ENCODE peak calls at places on chromosomes 4 and X, in ten cellular contexts. X, J, G, T, H, F, B, U, R and Z are unnamed samples.

GRCh38 chr4:138035781-138036258 is 206.3 kb downstream of the SLC7A11 start:
- DNase-seq in B (peak), F (no peak), G (peak), X (peak), T (peak), R (peak), H (peak), J (no peak), U (no peak), Z (peak)

GRCh38 chrX:97308161-97308560 is 424.5 kb downstream of the RPA4 start:
- DNase-seq in T (no peak), G (no peak), X (no peak), F (no peak), B (peak), R (no peak), J (no peak), H (no peak), U (no peak), Z (no peak)

GRCh38 chrX:31580726-31581125 is 508.9 kb upstream of the FTHL17 start:
- DNase-seq in U (no peak), B (peak), J (no peak), F (no peak), G (no peak), X (no peak), R (no peak), T (no peak), H (peak), Z (peak)

GRCh38 chrX:10415704-10416001 is 204.7 kb downstream of the MID1 start:
- DNase-seq in X (no peak), H (no peak), R (no peak), G (no peak), F (no peak), B (peak), T (no peak), U (no peak), J (peak), Z (peak)

GRCh38 chr4:125789018-125789417 is 474.3 kb downstream of the FAT4 start:
- DNase-seq in J (no peak), U (no peak), X (no peak), H (no peak), G (no peak), R (no peak), B (peak), F (no peak), T (no peak), Z (no peak)

GRCh38 chrX:69556094-69557011 is 52.2 kb downstream of the NALF2 start:
- DNase-seq in U (peak), B (no peak), H (no peak), X (no peak), R (peak), F (peak), G (peak), J (no peak), T (peak), Z (peak)

GRCh38 chr4:64756016-64756415 is 346.8 kb upstream of the TECRL start:
- DNase-seq in F (no peak), X (no peak), B (no peak), T (no peak), J (no peak), H (no peak), R (no peak), G (no peak), U (no peak), Z (peak)

GRCh38 chr4:136012250-136012649 is 1520.0 kb downstream of the PCDH18 start:
- DNase-seq in H (peak), T (no peak), B (no peak), R (no peak), X (no peak), U (no peak), J (no peak), F (no peak), G (no peak), Z (no peak)

GRCh38 chrX:70134116-70134477 is 850 bp downstream of the IGBP1 start:
- DNase-seq in J (no peak), G (peak), U (no peak), X (no peak), B (peak), T (no peak), H (peak), F (no peak), R (peak), Z (no peak)

GRCh38 chr4:92121099-92121498 is 182.7 kb upstream of the GRID2 start:
- DNase-seq in X (no peak), R (peak), G (no peak), J (no peak), B (no peak), F (peak), T (no peak), U (no peak), H (no peak), Z (no peak)

GRCh38 chr4:147526272-147526654 is 45.4 kb downstream of the EDNRA start:
- DNase-seq in R (no peak), G (no peak), B (no peak), H (peak), J (no peak), F (no peak), T (no peak), X (no peak), U (peak), Z (no peak)

GRCh38 chr4:87851332-87851731 is 18.6 kb downstream of the MEPE start:
- DNase-seq in U (no peak), R (no peak), X (peak), G (no peak), J (no peak), B (no peak), H (no peak), T (no peak), F (no peak), Z (no peak)

GRCh38 chr4:183860726-183861125 is 44.4 kb upstream of the STOX2 start:
- DNase-seq in J (no peak), F (no peak), B (no peak), H (peak), G (no peak), T (no peak), X (no peak), U (no peak), R (no peak), Z (no peak)

GRCh38 chrX:109856974-109857373 is 123.9 kb upstream of the ACSL4 start:
- DNase-seq in B (peak), J (no peak), T (no peak), H (peak), U (no peak), R (peak), G (peak), F (no peak), X (peak), Z (no peak)

GRCh38 chrX:45230410-45230809 is 29.7 kb upstream of the DIPK2B start:
- DNase-seq in R (no peak), J (no peak), F (no peak), H (no peak), U (no peak), G (no peak), B (no peak), X (no peak), T (no peak), Z (no peak)

GRCh38 chrX:17397074-17397473 is 22.1 kb downstream of the NHS start:
- DNase-seq in G (no peak), H (no peak), U (no peak), F (no peak), B (peak), T (no peak), J (no peak), R (no peak), X (no peak), Z (no peak)

GRCh38 chrX:31228415-31228832 is 156.6 kb upstream of the FTHL17 start:
- DNase-seq in B (peak), T (no peak), R (peak), X (peak), G (no peak), F (peak), H (no peak), J (peak), U (peak), Z (peak)

GRCh38 chr4:115711575-115711974 is 598.2 kb upstream of the NDST4 start:
- DNase-seq in J (no peak), U (no peak), F (no peak), T (no peak), H (peak), G (no peak), B (no peak), R (peak), X (no peak), Z (no peak)

GRCh38 chrX:75623535-75623934 is 100.7 kb upstream of the ZDHHC15 start:
- DNase-seq in J (no peak), X (no peak), F (no peak), R (peak), T (no peak), B (no peak), H (peak), U (no peak), G (peak), Z (no peak)

GRCh38 chrX:143002206-143002605 is 23.5 kb upstream of the SPANXN4 start:
- DNase-seq in F (no peak), H (no peak), X (no peak), G (no peak), T (no peak), B (no peak), J (no peak), U (no peak), R (no peak), Z (no peak)

GRCh38 chrX:111168314-111168713 is 72.3 kb downstream of the PAK3 start:
- DNase-seq in X (no peak), R (peak), B (peak), G (peak), U (no peak), J (no peak), T (no peak), F (no peak), H (peak), Z (no peak)

GRCh38 chrX:69234624-69235023 is 69.4 kb upstream of the PJA1 start:
- DNase-seq in X (no peak), R (no peak), T (no peak), G (no peak), H (no peak), J (no peak), B (no peak), F (no peak), U (no peak), Z (no peak)

GRCh38 chrX:19836337-19836736 is 51.1 kb downstream of the SH3KBP1 start:
- DNase-seq in R (no peak), T (no peak), X (no peak), G (no peak), H (no peak), F (no peak), B (no peak), J (no peak), U (no peak), Z (no peak)

GRCh38 chr4:56434599-56435000 is 815 bp downstream of the PPAT start:
- DNase-seq in X (no peak), T (no peak), H (peak), F (peak), J (no peak), G (no peak), U (no peak), R (no peak), B (peak), Z (peak)

GRCh38 chr4:34094114-34094513 is 2150.2 kb downstream of the ARAP2 start:
- DNase-seq in J (no peak), F (no peak), G (no peak), U (no peak), X (no peak), H (no peak), R (no peak), T (no peak), B (no peak), Z (no peak)

GRCh38 chrX:118739577-118739976 is 12.2 kb downstream of the IL13RA1 start:
- DNase-seq in G (no peak), H (no peak), B (no peak), U (no peak), J (no peak), R (no peak), X (no peak), F (no peak), T (no peak), Z (no peak)

DNA sequence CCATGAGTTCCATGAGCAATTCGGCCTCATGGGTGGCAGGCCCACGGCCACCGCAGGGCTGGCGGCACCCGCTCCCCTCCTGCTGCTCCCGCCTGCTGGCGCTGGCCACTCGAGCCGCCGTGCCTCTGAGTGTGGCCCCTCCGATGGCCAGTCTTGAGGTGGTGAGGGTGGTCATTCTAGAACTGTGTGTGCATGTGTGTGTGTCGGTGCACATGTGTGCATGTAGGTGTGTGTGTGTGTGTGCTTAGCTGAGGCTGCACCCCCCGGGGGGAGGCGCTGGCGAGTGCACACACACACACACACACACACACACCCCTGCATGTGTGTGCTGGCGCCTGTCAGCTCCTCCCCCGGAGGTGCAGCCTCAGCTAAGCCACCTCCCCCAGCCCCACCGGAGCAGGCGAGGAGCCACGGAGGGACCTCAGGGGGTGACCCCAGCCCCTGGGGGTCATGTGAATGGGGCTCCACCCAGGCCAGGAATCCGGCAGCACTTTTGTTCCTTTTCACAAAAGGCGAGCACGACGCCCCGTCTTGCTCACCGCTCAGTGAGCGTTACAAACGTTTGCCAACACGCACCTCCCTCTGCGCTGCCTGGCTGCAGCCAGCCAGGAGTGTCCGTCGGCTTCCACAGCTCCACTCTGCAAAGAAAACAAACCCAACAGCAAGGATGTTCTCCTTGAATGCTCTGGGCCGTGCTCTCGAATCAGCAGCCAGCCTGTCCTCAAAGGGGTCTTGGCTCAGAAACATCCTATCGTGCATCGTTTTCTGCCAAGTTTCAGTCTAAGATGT is 29.9 kb downstream of the FGFRL1 start:
- DNase-seq in B (peak), H (peak), G (no peak), X (no peak), J (no peak), F (no peak), U (no peak), R (peak), T (no peak), Z (peak)
- H3K27ac ChIP-seq in B (no peak), H (no peak), G (no peak), X (no peak), J (peak), F (no peak), U (no peak), R (peak), T (peak), Z (peak)

GRCh38 chr4:159252491-159252890 is 149.6 kb downstream of the RAPGEF2 start:
- DNase-seq in J (peak), F (no peak), G (no peak), X (no peak), R (no peak), B (no peak), H (no peak), U (no peak), T (no peak), Z (no peak)

GRCh38 chr4:159250751-159251325 is 148.0 kb downstream of the RAPGEF2 start:
- DNase-seq in T (no peak), B (no peak), R (no peak), J (no peak), F (no peak), G (no peak), U (no peak), H (no peak), X (no peak), Z (no peak)

GRCh38 chr4:159248383-159249178 is 145.7 kb downstream of the RAPGEF2 start:
- DNase-seq in X (no peak), J (peak), H (no peak), F (no peak), U (no peak), B (peak), T (no peak), G (peak), R (peak), Z (peak)
- H3K4me3 ChIP-seq in X (peak), J (peak), H (no peak), F (no peak), U (no peak), B (peak), T (no peak), G (no peak), R (no peak), Z (peak)

GRCh38 chr4:120918092-120918491 is 4.4 kb downstream of the PRDM5 start:
- DNase-seq in G (no peak), F (no peak), B (no peak), T (no peak), J (no peak), U (no peak), X (no peak), H (no peak), R (no peak), Z (no peak)

GRCh38 chr4:120918788-120919187 is 3.7 kb downstream of the PRDM5 start:
- DNase-seq in B (peak), T (no peak), R (no peak), U (no peak), J (no peak), H (no peak), X (no peak), G (no peak), F (peak), Z (no peak)

GRCh38 chr4:120920666-120921065 is 1.9 kb downstream of the PRDM5 start:
- DNase-seq in B (no peak), R (no peak), X (no peak), U (no peak), J (no peak), F (no peak), H (no peak), G (no peak), T (no peak), Z (no peak)

GRCh38 chr4:120921456-120922389 is 803 bp downstream of the PRDM5 start:
- DNase-seq in X (peak), H (peak), F (peak), B (peak), G (no peak), J (peak), T (no peak), R (peak), U (peak), Z (peak)

GRCh38 chr4:120919358-120919757 is 3.2 kb downstream of the PRDM5 start:
- DNase-seq in J (no peak), G (no peak), X (no peak), U (no peak), B (no peak), T (no peak), F (no peak), H (no peak), R (no peak), Z (no peak)
- TF ChIP-seq CTCF in J (peak), G (no peak), X (no peak), U (no peak), B (peak), T (no peak), F (no peak), H (peak), R (peak), Z (peak)

DNA sequence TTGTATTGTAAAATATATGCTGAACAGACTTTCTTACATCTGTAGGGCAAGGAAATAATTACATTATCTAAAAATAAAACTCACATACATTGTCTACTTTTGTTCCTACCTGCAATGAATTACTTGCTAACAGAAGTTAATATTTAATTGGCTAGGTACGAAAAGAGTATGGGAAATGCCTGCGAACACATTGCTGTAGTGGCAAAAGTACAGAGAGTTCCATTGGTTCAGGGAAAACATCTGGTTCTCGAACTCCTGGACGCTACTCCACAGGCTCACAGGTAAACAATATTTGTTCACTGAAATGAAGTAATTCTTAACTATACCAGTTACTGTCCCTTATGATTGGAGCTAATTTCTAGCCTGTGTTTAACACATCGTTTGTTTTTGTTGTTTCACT is 837.5 kb downstream of the ADGRL3 start:
- DNase-seq in U (no peak), R (no peak), F (no peak), B (no peak), J (no peak), G (no peak), T (no peak), H (no peak), X (no peak), Z (no peak)
- H3K27ac ChIP-seq in U (no peak), R (no peak), F (no peak), B (no peak), J (no peak), G (no peak), T (no peak), H (no peak), X (no peak), Z (no peak)